ENCODE peak calls at places on chromosomes 13 and 19, in five cellular contexts. I, E, H, D and F are unnamed samples.

GRCh38 chr19:40585677-40586422 is 9.2 kb downstream of the SHKBP1 start:
- DNase-seq in I (no peak), D (peak), E (no peak), H (no peak), F (no peak)

GRCh38 chr19:4867534-4868285 is at the start of gene PLIN3:
- DNase-seq in D (peak), I (peak), E (peak), H (peak), F (peak)

GRCh38 chr19:53580871-53581835 is 43.2 kb downstream of the ZNF331 start:
- DNase-seq in I (no peak), E (no peak), H (no peak), D (no peak), F (no peak)

GRCh38 chr13:44312898-44313551 is 60.6 kb upstream of the SERP2 start:
- DNase-seq in H (no peak), I (no peak), E (peak), D (no peak), F (no peak)

GRCh38 chr13:99984134-99984462 is 2.5 kb downstream of the ZIC2 start:
- DNase-seq in E (no peak), I (no peak), H (no peak), D (no peak), F (no peak)

GRCh38 chr13:44303681-44304432 is 69.8 kb upstream of the SERP2 start:
- DNase-seq in H (peak), I (peak), D (peak), E (no peak), F (peak)

GRCh38 chr19:12484011-12484370 is 625 bp downstream of the ZNF709 start:
- DNase-seq in I (no peak), E (no peak), D (no peak), H (no peak), F (no peak)

GRCh38 chr13:113903361-113903760 is 39.5 kb upstream of the GAS6 start:
- DNase-seq in I (peak), H (no peak), E (no peak), D (no peak), F (peak)

GRCh38 chr13:20679879-20680278 is 23.6 kb upstream of the IL17D start:
- DNase-seq in I (no peak), D (no peak), H (no peak), E (no peak), F (no peak)

GRCh38 chr13:86757236-86757978 is 913.8 kb upstream of the SLITRK5 start:
- DNase-seq in I (no peak), H (no peak), E (no peak), D (no peak), F (no peak)

GRCh38 chr13:26678330-26678729 is 82.3 kb downstream of the GPR12 start:
- DNase-seq in E (no peak), H (no peak), I (no peak), D (no peak), F (no peak)

GRCh38 chr19:11481777-11482383 is 1.0 kb upstream of the ELAVL3 start:
- DNase-seq in D (peak), H (no peak), E (no peak), I (no peak), F (peak)

GRCh38 chr13:110446570-110446880 is 115.0 kb downstream of the RAB20 start:
- DNase-seq in D (no peak), E (no peak), H (peak), I (no peak), F (peak)

GRCh38 chr13:112567161-112567862 is 20.6 kb downstream of the TUBGCP3 start:
- DNase-seq in E (no peak), H (no peak), I (no peak), D (no peak), F (no peak)

GRCh38 chr13:91719033-91719432 is 320.6 kb downstream of the GPC5 start:
- DNase-seq in E (no peak), H (no peak), I (no peak), D (no peak), F (no peak)

GRCh38 chr13:112776971-112777370 is 87.1 kb downstream of the ATP11A start:
- DNase-seq in H (no peak), D (no peak), E (no peak), I (no peak), F (no peak)

GRCh38 chr13:86906458-86906857 is 764.7 kb upstream of the SLITRK5 start:
- DNase-seq in E (no peak), I (no peak), D (no peak), H (no peak), F (no peak)

GRCh38 chr19:45122832-45123231 is 29.9 kb downstream of the PPP1R37 start:
- DNase-seq in H (no peak), D (no peak), E (no peak), I (no peak), F (no peak)

GRCh38 chr19:48508729-48509310 is 2.8 kb downstream of the LMTK3 start:
- DNase-seq in E (no peak), D (no peak), I (no peak), H (no peak), F (no peak)

GRCh38 chr13:96650301-96650886 is 343.9 kb downstream of the OXGR1 start:
- DNase-seq in I (no peak), D (no peak), H (no peak), E (peak), F (no peak)

GRCh38 chr13:28138756-28139470 is 568 bp downstream of the PAN3 start:
- DNase-seq in H (peak), E (peak), D (peak), I (peak), F (peak)
- TF ChIP-seq POLR2A in H (peak), E (no peak), D (peak), I (no peak), F (no peak)

DNA sequence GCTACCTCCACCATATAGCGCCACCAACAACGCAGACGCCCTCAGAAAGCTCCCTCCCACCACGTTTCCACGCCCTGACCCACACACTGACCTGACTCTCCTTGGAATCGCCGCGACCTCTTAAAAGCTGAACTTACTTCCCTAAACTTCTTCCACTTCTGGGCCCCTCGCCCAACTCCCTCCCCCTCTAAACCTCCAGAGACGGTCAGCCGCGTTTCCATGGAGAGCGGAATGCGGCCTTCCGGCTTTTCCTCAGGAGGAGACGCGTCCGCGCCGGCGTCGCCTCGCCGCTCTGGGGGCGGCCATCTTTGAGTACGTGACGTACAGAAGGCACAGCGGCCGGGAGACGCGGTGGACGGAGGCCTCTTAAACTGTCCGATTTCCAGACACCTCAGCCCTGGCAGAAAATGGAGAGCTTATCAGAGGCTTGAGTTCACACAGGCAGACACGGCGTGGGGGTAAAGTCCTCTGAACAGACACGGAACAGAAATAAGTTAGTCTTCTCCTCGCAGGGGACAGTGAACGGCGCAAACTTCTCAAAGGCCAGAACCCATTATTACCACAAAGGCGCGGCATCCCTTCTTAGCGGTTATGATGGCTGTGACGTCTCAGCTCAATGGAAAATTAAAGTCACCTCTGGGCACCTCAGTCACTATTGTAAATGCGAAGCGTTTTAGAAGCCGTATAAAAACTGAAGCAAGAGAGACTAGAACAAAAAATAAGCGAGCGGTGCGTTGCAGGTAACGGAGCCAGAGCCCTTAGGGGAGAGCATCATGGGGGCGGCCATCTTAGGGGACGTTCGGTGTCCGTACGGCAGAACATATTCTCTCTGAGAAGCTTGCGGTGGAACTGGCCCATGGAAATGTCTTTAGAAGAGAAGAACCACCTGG is at the start of gene ZNF432:
- DNase-seq in D (peak), E (peak), I (peak), H (peak), F (peak)
- TF ChIP-seq POLR2A in D (peak), E (no peak), I (peak), H (peak), F (no peak)

DNA sequence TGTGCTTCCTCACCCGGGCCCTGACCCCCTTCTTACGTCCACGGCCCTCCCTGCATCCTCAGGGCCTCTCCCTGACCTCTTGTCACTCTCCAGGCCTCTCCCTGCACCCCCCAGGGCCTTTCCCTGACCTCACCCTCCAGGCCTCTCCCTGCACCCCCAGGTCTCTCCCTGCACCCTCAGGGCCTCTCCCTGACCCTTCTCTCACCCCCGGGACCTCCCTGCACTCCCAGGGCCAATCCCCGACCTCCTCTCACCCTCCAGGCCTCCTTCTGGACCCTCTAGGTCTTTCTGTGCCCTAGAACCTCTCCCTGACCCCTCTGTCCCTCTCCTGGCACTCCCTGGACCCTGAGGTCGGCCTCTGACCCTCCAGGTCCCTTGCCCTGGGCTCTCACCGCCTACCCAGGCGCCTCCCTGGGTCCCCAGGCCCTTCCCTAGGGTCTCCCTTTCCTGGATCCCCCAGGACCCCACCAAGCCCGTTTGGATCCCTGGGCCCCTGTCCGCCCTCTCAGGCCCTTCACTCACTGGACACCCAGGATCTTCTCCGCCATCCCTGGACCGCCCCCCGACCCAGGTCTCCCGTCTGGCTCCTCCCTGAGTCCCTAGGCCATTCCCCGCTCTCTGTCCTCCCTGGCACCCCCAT is 588 bp downstream of the KMT5C start:
- DNase-seq in D (peak), I (no peak), E (no peak), H (peak), F (no peak)
- TF ChIP-seq POLR2A in D (no peak), I (no peak), E (no peak), H (no peak), F (no peak)

DNA sequence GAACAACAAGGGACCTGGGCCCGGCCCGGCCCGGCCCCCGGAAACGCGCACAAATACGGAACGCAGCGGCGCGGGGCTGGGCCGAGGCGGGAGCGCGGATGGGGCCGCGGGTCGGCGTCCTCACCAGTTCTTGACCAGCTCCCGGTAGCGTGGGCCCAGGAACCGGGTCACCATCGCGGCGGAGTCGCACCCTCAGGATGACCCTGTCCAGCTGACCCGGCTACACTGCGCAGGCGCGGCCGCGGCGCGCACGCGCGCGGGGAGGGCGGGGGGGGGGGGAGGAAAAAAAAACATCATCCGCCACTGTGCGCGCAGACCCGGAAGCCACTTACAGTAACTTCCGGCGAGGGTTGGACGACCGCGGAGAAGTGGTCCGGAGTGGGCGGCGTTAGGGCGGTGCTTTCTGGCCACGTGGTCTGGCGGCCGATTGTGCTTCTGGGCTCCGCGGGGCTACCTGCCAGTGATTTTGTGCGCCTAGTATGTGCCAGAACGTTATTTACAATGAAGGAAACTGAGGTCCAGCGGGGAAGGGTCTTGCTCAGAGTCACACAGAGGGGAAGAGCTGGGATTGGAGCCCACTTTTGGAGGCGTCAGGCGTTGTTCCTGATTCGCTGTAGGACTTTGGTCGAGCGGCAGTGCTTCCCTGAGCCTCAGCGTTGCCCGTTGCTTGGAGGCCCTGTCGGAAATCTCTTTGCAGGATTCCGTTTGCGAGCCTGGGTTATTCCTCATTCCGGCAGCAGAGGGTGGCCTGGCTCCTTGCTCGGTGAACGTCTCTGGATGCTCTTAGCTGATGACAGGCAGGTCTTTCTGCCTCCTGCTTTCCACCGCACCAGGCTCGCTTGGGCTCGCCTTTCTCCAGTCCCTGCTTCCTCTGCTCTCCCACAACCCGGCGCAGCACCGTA is at the start of gene UQCR11:
- DNase-seq in E (peak), I (peak), D (peak), H (peak), F (peak)
- TF ChIP-seq POLR2A in E (peak), I (no peak), D (peak), H (peak), F (no peak)

DNA sequence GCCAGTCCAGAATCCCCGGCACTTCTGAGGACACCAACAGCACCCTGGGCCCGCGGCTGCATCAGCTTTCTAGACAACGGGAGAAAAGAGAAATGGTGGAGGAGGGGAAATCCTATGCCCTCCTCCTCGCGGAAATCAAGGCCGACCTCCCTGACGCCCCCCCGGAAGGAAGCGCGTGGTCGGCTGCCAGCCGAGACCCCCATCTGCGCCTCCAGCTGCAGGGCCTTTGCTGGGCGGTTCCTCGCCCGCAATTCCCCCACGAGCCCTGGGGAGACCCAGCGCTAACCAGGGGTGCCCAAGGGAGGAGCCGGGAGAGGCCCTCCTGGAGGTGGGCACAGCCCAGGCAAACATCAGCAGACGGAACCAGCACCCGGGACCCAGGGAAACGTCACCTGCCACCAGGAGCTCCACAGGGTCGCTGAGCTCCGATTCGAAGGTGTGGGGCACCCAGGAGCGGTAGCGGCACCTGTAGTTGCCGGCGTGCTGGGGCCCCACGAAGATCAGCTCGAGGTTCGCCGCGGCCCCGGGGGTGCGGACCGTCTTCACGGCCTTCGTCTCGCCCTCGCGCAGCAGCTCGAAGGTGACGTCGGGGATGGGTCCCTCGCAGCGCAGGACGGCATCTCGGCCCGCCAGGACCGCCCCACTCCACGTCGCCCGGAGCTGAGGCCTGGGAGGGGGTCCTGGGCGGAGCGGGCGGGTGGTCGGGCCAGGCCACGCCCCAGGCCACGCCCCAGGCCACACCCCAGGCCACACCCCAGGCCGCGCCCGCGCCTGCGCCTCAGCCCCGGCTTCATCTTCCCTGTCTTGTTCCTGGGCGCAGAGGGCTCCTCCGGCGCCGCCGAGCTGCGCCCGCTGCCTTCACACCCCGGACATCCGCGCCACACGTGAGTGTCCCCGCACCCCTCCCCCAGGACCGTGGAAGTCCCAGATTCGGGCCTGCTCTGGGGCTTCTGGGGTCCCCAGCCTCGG is 6.0 kb downstream of the A1BG start:
- DNase-seq in E (no peak), I (peak), D (peak), H (no peak), F (no peak)
- TF ChIP-seq POLR2A in E (no peak), I (peak), D (peak), H (no peak), F (no peak)

GRCh38 chr19:43525836-43526771 is 897 bp downstream of the ETHE1 start:
- DNase-seq in D (peak), I (no peak), H (peak), E (no peak), F (no peak)

GRCh38 chr19:43522929-43523328 is 4.1 kb downstream of the ETHE1 start:
- DNase-seq in H (no peak), E (no peak), D (no peak), I (no peak), F (no peak)

GRCh38 chr19:43527860-43528622 is 1.0 kb upstream of the ETHE1 start:
- DNase-seq in H (peak), E (no peak), I (no peak), D (peak), F (no peak)

GRCh38 chr19:43524922-43525835 is 1.8 kb downstream of the ETHE1 start:
- DNase-seq in I (peak), E (peak), D (peak), H (peak), F (peak)

GRCh38 chr19:43526884-43527859 is at the start of gene ETHE1:
- DNase-seq in D (peak), H (peak), E (no peak), I (peak), F (peak)
- TF ChIP-seq POLR2A in D (peak), H (peak), E (peak), I (peak), F (no peak)

GRCh38 chr19:33798701-33799111 is 2.0 kb downstream of the KCTD15 start:
- DNase-seq in D (no peak), H (no peak), E (no peak), I (no peak), F (no peak)
- TF ChIP-seq POLR2A in D (no peak), H (no peak), E (no peak), I (no peak), F (no peak)

DNA sequence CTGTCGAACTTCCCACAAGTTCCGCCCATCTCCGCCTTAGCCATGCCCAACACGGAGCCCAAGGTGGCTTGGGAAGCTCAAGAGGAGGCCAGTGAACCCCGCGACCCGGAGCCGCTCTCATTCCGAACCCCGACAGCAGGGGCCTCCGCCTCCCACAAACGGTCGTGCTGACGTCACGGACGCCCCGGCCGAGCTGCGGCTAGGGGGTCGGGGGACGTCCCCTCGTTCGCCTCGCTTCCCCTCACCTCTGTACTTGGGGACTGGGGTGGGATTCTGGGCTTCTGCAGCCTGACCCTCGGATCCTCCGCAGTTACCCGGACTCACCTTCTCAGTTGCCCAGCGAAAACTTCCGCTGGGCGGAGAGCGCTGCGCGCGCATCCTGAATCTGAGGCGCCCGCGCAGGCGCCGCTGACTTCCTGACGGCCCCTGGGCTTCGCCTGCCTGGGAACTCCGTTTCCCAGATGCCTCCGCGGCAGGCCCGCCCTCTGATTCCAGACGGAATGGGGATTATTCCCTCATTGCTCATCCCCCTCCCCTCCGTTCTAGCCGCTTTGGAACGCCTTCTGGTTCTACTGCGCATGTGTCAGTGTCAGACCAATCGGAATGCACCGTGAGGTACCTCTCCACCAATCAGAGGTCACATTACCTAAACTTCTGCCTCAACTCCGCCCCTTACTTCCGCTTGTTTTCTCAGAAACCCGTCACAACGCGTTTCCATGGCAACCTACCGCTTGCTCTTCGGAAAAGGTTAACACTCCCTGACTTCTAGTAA is at the start of gene VRK3:
- DNase-seq in H (peak), D (peak), I (peak), E (peak), F (peak)
- TF ChIP-seq POLR2A in H (peak), D (peak), I (peak), E (no peak), F (peak)